ENCODE peak calls at places on chromosomes 7 and 10, in five cellular contexts. Q is T-helper 2 cell; X is stimulated activated CD4-positive, alpha-beta T cell treated with anti-CD3 and anti-CD28 coated beads, Interleukin-2, amount 100 ng/mL, for 48 hours; L is GM04504; O is GM12892. B is an unnamed sample.

GRCh38 chr10:132303361-132304115 is 4.2 kb downstream of the STK32C start:
- DNase-seq in Q (no peak), L (no peak), O (no peak), X (no peak), B (no peak)

GRCh38 chr10:124075116-124075955 is 18.1 kb downstream of the CHST15 start:
- DNase-seq in L (no peak), X (no peak), O (no peak), Q (no peak), B (no peak)

GRCh38 chr7:108015740-108016139 is 12.8 kb upstream of the LAMB1 start:
- DNase-seq in O (no peak), X (no peak), Q (no peak), L (no peak), B (no peak)

GRCh38 chr7:146185844-146186243 is 69.2 kb downstream of the CNTNAP2 start:
- DNase-seq in X (no peak), L (no peak), O (no peak), Q (no peak), B (no peak)

GRCh38 chr7:115613836-115614235 is 416.7 kb downstream of the TFEC start:
- DNase-seq in O (no peak), L (no peak), X (no peak), Q (no peak), B (no peak)

GRCh38 chr7:140042386-140042670 is 20.4 kb downstream of the PARP12 start:
- DNase-seq in Q (no peak), L (no peak), X (no peak), O (no peak), B (no peak)

GRCh38 chr7:55043691-55044090 is 24.9 kb downstream of the EGFR start:
- DNase-seq in Q (no peak), X (no peak), L (no peak), O (no peak), B (no peak)

GRCh38 chr7:28083159-28083997 is 97.2 kb downstream of the JAZF1 start:
- DNase-seq in X (no peak), L (no peak), O (no peak), Q (no peak), B (peak)

GRCh38 chr7:772392-772791 is 45.3 kb upstream of the PRKAR1B start:
- DNase-seq in X (no peak), Q (no peak), L (no peak), O (no peak), B (no peak)

GRCh38 chr7:51316666-51317581 is at the start of gene COBL:
- DNase-seq in Q (no peak), X (no peak), L (no peak), O (no peak), B (no peak)

GRCh38 chr10:129511758-129512157 is 44.7 kb downstream of the MGMT start:
- DNase-seq in O (no peak), Q (no peak), L (no peak), X (no peak), B (no peak)

GRCh38 chr10:775245-776075 is 86.0 kb upstream of the DIP2C start:
- DNase-seq in Q (no peak), O (no peak), L (no peak), X (no peak), B (no peak)

GRCh38 chr10:99522078-99522479 is 10.7 kb upstream of the NKX2-3 start:
- DNase-seq in O (no peak), L (no peak), X (no peak), Q (no peak), B (no peak)

GRCh38 chr7:103573479-103574058 is 127.6 kb upstream of the SLC26A5 start:
- DNase-seq in O (no peak), Q (no peak), L (peak), X (no peak), B (peak)

GRCh38 chr7:71885487-71885886 is 526.7 kb downstream of the CALN1 start:
- DNase-seq in Q (no peak), O (no peak), L (no peak), X (no peak), B (no peak)

B was measured in skeletal muscle cell.